ENCODE peak calls at places on chromosomes 11 and 22, in five cellular contexts. U is HepG2, A is tibial nerve, K is ovary, X is stomach. B is an unnamed sample.

GRCh38 chr11:103358251-103358650 is 249.0 kb downstream of the DYNC2H1 start:
- DNase-seq in U (no peak), A (no peak), K (no peak), X (no peak), B (no peak)

GRCh38 chr22:45483319-45483718 is 19.4 kb upstream of the FBLN1 start:
- DNase-seq in U (no peak), A (no peak), K (no peak), X (no peak), B (no peak)

GRCh38 chr22:19519041-19519926 is 4.9 kb downstream of the CLDN5 start:
- DNase-seq in U (no peak), A (no peak), K (no peak), X (no peak), B (no peak)

GRCh38 chr11:62665630-62666258 is 632 bp downstream of the CSKMT start:
- DNase-seq in U (no peak), A (no peak), K (peak; percentile 65), X (peak; percentile 50), B (peak; percentile 70)

GRCh38 chr11:129115652-129116585 is 76.2 kb downstream of the ARHGAP32 start:
- DNase-seq in U (peak; percentile 88), A (no peak), K (no peak), X (no peak), B (no peak)

GRCh38 chr11:68164437-68164836 is 43.2 kb upstream of the CHKA start:
- DNase-seq in U (no peak), A (no peak), K (no peak), X (no peak), B (no peak)

GRCh38 chr11:119626197-119626909 is 102.6 kb downstream of the NECTIN1 start:
- DNase-seq in U (peak; percentile 70), A (no peak), K (no peak), X (no peak), B (no peak)

GRCh38 chr11:119375629-119376196 is 5.8 kb downstream of the USP2 start:
- DNase-seq in U (peak; percentile 58), A (peak; percentile 63), K (peak; percentile 80), X (no peak), B (peak; percentile 59)

GRCh38 chr22:18156878-18157713 is 7.1 kb downstream of the USP18 start:
- DNase-seq in U (peak; percentile 64), A (peak; percentile 51), K (peak; percentile 34), X (peak; percentile 56), B (peak; percentile 75)

GRCh38 chr11:34302046-34302921 is 55.5 kb downstream of the ABTB2 start:
- DNase-seq in U (no peak), A (no peak), K (no peak), X (no peak), B (no peak)

DNA sequence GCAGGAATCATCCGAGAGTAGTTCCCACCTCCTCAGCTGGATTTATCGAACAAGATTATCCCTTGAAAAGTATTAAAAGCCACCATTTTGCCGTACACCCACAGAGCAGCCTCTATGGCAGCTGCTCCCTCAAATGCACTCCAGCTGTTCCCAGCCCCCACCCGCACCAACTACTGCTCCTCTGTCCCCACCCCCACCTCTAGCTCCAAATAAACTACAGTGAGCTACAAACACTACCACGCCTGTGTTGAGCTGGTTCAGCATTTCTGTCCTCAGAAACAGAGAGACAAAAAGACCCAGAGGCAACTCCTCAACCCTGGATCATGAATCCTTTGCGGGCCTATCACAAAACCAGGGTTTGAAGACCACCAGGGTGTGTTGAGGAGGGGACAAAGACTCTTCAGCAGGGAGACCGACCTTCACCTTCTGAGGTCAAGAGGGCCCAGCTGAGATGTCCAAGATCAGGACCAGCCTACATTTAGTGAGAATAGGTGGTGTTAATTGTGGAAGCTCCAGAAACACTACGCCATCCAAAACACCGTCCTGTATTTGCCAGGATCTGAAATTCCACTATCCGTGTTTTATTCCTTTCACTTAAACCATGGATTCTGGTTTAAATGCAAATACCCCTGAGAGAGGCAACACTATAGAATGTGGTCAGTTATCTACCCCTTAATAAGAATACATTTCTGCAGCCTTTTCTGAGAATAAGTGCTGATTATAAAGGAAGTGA is 195.9 kb downstream of the DSCAML1 start:
- DNase-seq in U (no peak), A (no peak), K (no peak), X (no peak), B (no peak)
- TF ChIP-seq EP300 in U (no peak), A (no peak), K (no peak), X (no peak), B (no peak)

DNA sequence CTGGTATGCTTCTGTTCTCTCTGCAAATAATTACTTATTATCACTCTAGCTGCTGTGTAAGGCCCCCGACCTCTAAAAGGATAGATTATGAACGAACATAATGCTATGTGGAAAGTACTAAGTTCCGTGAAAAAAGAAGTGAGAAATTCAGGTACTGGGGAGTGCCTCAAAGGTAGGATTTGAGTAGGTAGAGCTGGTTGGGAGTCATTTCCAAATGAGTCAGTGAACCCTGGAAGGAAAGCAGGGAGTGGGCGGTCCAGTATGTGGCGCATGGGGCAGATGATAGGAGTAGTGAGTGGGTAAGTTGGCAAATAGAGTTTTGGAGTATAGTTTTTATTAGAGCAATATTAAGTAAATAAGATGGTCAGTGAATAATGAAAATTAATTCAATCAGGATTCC is 2.4 kb downstream of the ZC3H12C start:
- DNase-seq in U (no peak), A (no peak), K (no peak), X (no peak), B (no peak)
- TF ChIP-seq POLR2A in U (no peak), A (no peak), K (no peak), X (no peak), B (no peak)

GRCh38 chr22:27885977-27886842 is 32.8 kb downstream of the PITPNB start:
- DNase-seq in U (peak; percentile 35), A (peak; percentile 25), K (no peak), X (peak; percentile 51), B (peak; percentile 33)
- TF ChIP-seq EP300 in U (no peak), A (no peak), K (no peak), X (no peak), B (no peak)

DNA sequence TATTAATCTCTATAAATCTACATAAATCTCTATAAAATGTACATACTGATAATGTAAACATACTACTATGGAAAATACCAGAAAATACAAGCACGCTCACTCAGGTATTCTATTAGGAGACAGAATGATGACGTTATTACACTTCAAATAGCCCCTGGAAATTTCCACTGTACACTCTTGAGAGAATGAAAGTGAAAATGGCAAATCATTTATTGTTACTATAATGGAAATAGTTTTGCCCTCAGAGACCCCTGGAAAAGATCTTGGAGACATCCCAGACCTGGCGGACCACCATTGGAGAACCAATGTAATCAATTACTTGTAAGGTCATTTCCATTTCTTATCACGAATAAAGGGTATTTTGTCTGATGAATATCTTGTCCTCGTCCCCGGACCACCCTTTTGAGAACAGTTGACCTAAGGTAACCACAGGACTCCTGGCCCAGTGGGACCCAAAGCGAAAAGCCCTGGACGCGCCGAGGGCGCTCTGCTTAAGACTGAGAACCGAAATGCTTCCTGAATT is 509 bp upstream of the PRRG4 start:
- DNase-seq in U (no peak), A (no peak), K (no peak), X (no peak), B (no peak)
- TF ChIP-seq POLR2A in U (no peak), A (no peak), K (no peak), X (no peak), B (no peak)

DNA sequence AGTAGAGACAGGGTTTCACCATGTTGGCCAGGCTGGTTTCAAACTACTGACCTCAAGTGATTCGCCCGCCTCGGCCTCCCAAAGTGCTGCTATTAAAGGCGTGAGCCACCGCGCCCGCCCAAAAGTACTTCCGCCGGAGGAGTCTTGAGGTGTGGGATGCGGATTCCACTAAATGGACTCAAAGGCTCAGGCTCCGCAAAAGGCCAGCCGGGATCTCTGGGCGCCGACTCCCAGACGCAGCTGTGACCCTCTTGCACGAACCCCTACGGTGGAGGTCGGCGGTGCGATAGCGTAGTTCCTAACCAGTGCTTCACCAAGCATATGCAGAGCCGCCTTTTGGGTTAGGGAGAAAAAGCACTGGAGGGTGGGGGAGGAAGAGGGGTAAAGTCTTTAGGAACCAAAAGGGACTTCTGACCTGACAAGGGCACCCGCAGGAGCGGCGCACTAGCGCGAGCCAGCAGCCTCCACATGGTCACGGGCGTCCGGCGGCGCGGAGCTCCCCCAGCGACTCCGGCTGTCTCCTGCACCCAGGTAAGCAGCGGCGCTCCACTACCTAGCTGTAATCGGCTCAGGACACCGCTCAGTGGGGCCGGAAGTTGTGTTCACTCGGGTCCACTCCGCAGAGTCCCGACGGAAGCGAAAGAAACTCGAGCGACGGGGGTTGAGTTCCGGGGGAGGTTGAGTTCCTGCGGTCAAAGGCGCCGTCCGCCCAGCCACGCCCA is at the start of gene MRPL16:
- DNase-seq in U (peak; percentile 87), A (peak; percentile 54), K (peak; percentile 81), X (peak; percentile 95), B (peak; percentile 87)
- TF ChIP-seq EP300 in U (peak; percentile 27), A (peak; percentile 73), K (no peak), X (no peak), B (peak; percentile 43)

GRCh38 chr22:23767673-23768548 is at the start of gene CHCHD10:
- DNase-seq in U (peak; percentile 75), A (peak; percentile 60), K (peak; percentile 80), X (peak; percentile 85), B (peak; percentile 83)
- TF ChIP-seq POLR2A in U (peak; percentile 69), A (peak; percentile 62), K (no peak), X (no peak), B (peak; percentile 96)

DNA sequence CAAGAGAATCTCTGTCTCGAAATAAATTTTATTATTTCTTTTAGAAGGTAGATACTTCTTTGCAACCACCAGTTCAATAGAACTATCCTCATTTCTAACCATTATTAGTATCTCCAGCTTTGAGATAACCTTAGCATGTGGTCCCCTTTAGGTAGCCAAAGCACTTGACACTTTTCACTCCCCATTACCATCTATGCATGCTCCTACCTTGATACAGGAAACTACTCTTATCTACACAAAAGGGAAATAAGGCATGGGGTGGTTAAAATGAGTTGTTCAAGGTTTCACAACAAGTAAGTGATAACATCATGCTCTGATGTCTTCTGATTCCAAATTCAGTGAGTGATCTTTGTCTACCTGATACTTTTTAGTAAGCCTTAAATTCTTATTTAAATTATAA is 308.2 kb upstream of the CHORDC1 start:
- DNase-seq in U (no peak), A (no peak), K (no peak), X (no peak), B (no peak)
- TF ChIP-seq EP300 in U (no peak), A (no peak), K (no peak), X (no peak), B (no peak)

DNA sequence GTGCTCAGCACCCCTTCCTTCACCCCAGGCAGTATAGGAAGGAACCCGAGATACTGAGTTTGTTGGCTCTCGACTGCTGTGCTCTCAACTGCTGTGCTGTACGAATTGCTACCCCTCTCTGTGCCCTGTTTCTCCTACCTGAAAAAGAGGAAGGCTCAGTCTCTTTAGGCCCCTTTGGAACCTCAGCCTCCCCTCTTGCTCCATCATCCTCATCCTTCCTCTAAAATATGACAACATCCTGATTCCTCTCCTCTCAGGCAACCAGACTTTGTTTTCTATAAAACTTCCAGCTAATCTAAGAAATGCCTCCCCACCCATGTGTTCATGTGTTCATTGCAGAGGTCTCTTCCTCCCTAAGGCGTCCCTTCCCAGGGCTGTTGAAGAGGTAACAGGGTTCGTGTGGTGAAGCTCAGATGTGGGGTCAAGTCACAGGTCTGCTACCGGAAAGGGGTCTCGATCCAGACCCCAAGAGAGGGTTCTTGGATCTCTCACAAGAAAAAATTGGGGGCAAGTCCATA is 35.5 kb upstream of the CD82 start:
- DNase-seq in U (no peak), A (no peak), K (no peak), X (no peak), B (no peak)
- TF ChIP-seq POLR2A in U (no peak), A (no peak), K (no peak), X (no peak), B (no peak)